ENCODE peak calls at places on chromosomes 3 and 15, in six cellular contexts. One of them, this sample, is unnamed.
A peak's percentile ranks its signal among the peaks of the same experiment; 100 is the strongest.

GRCh38 chr15:82093774-82094211 is 48.0 kb upstream of the MEX3B start:
- DNase-seq in lower lobe of right lung: no peak
- DNase-seq in tibial artery: no peak
- DNase-seq in right lobe of liver: no peak
- DNase-seq in transverse colon: no peak
- DNase-seq in type B pancreatic cell: no peak
- DNase-seq in this sample: no peak

GRCh38 chr15:80242132-80242769 is 9.8 kb downstream of the CTXND1 start:
- DNase-seq in tibial artery: no peak
- DNase-seq in type B pancreatic cell: peak; percentile 55
- DNase-seq in transverse colon: peak; percentile 12
- DNase-seq in lower lobe of right lung: no peak
- DNase-seq in right lobe of liver: no peak
- DNase-seq in this sample: peak; percentile 24

GRCh38 chr15:75817151-75817935 is 25.9 kb upstream of the UBE2Q2 start:
- DNase-seq in tibial artery: no peak
- DNase-seq in right lobe of liver: no peak
- DNase-seq in transverse colon: no peak
- DNase-seq in type B pancreatic cell: no peak
- DNase-seq in lower lobe of right lung: no peak
- DNase-seq in this sample: no peak

GRCh38 chr3:112888388-112889085 is 41.9 kb upstream of the CD200R1L start:
- DNase-seq in type B pancreatic cell: no peak
- DNase-seq in right lobe of liver: no peak
- DNase-seq in transverse colon: no peak
- DNase-seq in tibial artery: no peak
- DNase-seq in lower lobe of right lung: no peak
- DNase-seq in this sample: no peak

GRCh38 chr3:11624161-11624560 is 19.6 kb downstream of the VGLL4 start:
- DNase-seq in type B pancreatic cell: no peak
- DNase-seq in lower lobe of right lung: no peak
- DNase-seq in right lobe of liver: no peak
- DNase-seq in tibial artery: no peak
- DNase-seq in transverse colon: no peak
- DNase-seq in this sample: no peak

GRCh38 chr3:139935866-139936817 is 1.2 kb downstream of the CLSTN2 start:
- DNase-seq in tibial artery: no peak
- DNase-seq in transverse colon: no peak
- DNase-seq in right lobe of liver: peak; percentile 64
- DNase-seq in lower lobe of right lung: peak; percentile 47
- DNase-seq in type B pancreatic cell: no peak
- DNase-seq in this sample: no peak

GRCh38 chr15:60591491-60592385 is 112.8 kb upstream of the ICE2 start:
- DNase-seq in lower lobe of right lung: peak; percentile 69
- DNase-seq in tibial artery: peak; percentile 73
- DNase-seq in right lobe of liver: peak; percentile 71
- DNase-seq in type B pancreatic cell: peak; percentile 73
- DNase-seq in transverse colon: peak; percentile 33
- DNase-seq in this sample: peak; percentile 77

GRCh38 chr15:63473999-63474809 is 30.2 kb upstream of the USP3 start:
- DNase-seq in tibial artery: no peak
- DNase-seq in type B pancreatic cell: no peak
- DNase-seq in lower lobe of right lung: no peak
- DNase-seq in right lobe of liver: peak; percentile 85
- DNase-seq in transverse colon: peak; percentile 74
- DNase-seq in this sample: no peak

GRCh38 chr3:144590854-144591253 is 619.2 kb downstream of the DIPK2A start:
- DNase-seq in transverse colon: no peak
- DNase-seq in tibial artery: no peak
- DNase-seq in lower lobe of right lung: no peak
- DNase-seq in right lobe of liver: no peak
- DNase-seq in type B pancreatic cell: no peak
- DNase-seq in this sample: no peak

GRCh38 chr3:44962606-44963393 is 13.2 kb downstream of the ZDHHC3 start:
- DNase-seq in lower lobe of right lung: no peak
- DNase-seq in tibial artery: no peak
- DNase-seq in right lobe of liver: no peak
- DNase-seq in transverse colon: no peak
- DNase-seq in type B pancreatic cell: no peak
- DNase-seq in this sample: no peak

GRCh38 chr3:75294124-75294523 is 370.0 kb upstream of the FRG2C start:
- DNase-seq in tibial artery: peak; percentile 65
- DNase-seq in transverse colon: peak; percentile 13
- DNase-seq in type B pancreatic cell: no peak
- DNase-seq in lower lobe of right lung: peak; percentile 49
- DNase-seq in right lobe of liver: no peak
- DNase-seq in this sample: no peak

GRCh38 chr3:72345980-72346379 is 502.3 kb downstream of the SHQ1 start:
- DNase-seq in right lobe of liver: no peak
- DNase-seq in type B pancreatic cell: no peak
- DNase-seq in tibial artery: peak; percentile 54
- DNase-seq in transverse colon: no peak
- DNase-seq in lower lobe of right lung: no peak
- DNase-seq in this sample: no peak
- TF ChIP-seq CTCF in right lobe of liver: no peak
- TF ChIP-seq CTCF in type B pancreatic cell: no peak
- TF ChIP-seq CTCF in tibial artery: no peak
- TF ChIP-seq CTCF in transverse colon: no peak
- TF ChIP-seq CTCF in lower lobe of right lung: no peak
- TF ChIP-seq CTCF in this sample: no peak

GRCh38 chr15:65099336-65099735 is 15.7 kb downstream of the UBAP1L start:
- DNase-seq in transverse colon: no peak
- DNase-seq in right lobe of liver: no peak
- DNase-seq in type B pancreatic cell: no peak
- DNase-seq in lower lobe of right lung: no peak
- DNase-seq in tibial artery: peak; percentile 39
- DNase-seq in this sample: no peak

GRCh38 chr15:65102912-65103311 is 12.1 kb downstream of the UBAP1L start:
- DNase-seq in transverse colon: no peak
- DNase-seq in right lobe of liver: no peak
- DNase-seq in lower lobe of right lung: no peak
- DNase-seq in type B pancreatic cell: no peak
- DNase-seq in tibial artery: no peak
- DNase-seq in this sample: no peak

GRCh38 chr15:65101418-65101890 is 13.5 kb downstream of the UBAP1L start:
- DNase-seq in right lobe of liver: no peak
- DNase-seq in lower lobe of right lung: peak; percentile 76
- DNase-seq in transverse colon: peak; percentile 83
- DNase-seq in type B pancreatic cell: no peak
- DNase-seq in tibial artery: peak; percentile 81
- DNase-seq in this sample: no peak

GRCh38 chr15:65100427-65100826 is 14.6 kb downstream of the UBAP1L start:
- DNase-seq in transverse colon: peak; percentile 58
- DNase-seq in lower lobe of right lung: no peak
- DNase-seq in type B pancreatic cell: no peak
- DNase-seq in tibial artery: peak; percentile 65
- DNase-seq in right lobe of liver: no peak
- DNase-seq in this sample: no peak

GRCh38 chr15:65101891-65102708 is 12.9 kb downstream of the UBAP1L start:
- DNase-seq in transverse colon: no peak
- DNase-seq in right lobe of liver: no peak
- DNase-seq in tibial artery: peak; percentile 65
- DNase-seq in type B pancreatic cell: no peak
- DNase-seq in lower lobe of right lung: no peak
- DNase-seq in this sample: no peak
- TF ChIP-seq CTCF in transverse colon: no peak
- TF ChIP-seq CTCF in right lobe of liver: no peak
- TF ChIP-seq CTCF in tibial artery: no peak
- TF ChIP-seq CTCF in type B pancreatic cell: peak; percentile 37
- TF ChIP-seq CTCF in lower lobe of right lung: no peak
- TF ChIP-seq CTCF in this sample: no peak

GRCh38 chr3:65026151-65026550 is 338.4 kb upstream of the ADAMTS9 start:
- DNase-seq in transverse colon: no peak
- DNase-seq in right lobe of liver: no peak
- DNase-seq in tibial artery: no peak
- DNase-seq in type B pancreatic cell: no peak
- DNase-seq in lower lobe of right lung: no peak
- DNase-seq in this sample: no peak
- TF ChIP-seq CTCF in transverse colon: no peak
- TF ChIP-seq CTCF in right lobe of liver: no peak
- TF ChIP-seq CTCF in tibial artery: no peak
- TF ChIP-seq CTCF in type B pancreatic cell: peak; percentile 15
- TF ChIP-seq CTCF in lower lobe of right lung: no peak
- TF ChIP-seq CTCF in this sample: no peak

DNA sequence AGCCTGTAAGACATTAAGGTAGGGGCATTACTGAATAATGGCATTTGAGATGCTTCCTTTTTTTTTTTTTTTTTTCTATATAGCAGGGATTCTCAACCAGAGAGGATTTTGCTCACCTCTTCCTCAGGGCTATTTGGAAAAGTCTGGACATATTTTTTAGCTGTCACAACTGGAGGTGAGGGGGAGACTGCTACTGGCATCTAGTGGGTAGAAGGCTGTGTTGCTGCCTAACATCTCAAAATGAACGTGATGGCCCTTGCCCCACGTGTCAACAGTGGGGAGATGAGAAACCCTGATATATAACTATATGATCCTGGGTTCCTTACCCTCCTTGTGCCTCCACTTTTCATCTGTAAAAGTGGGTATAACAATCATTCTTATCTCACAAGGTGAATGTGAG is 71.9 kb downstream of the CADPS start:
- DNase-seq in tibial artery: no peak
- DNase-seq in type B pancreatic cell: no peak
- DNase-seq in lower lobe of right lung: no peak
- DNase-seq in right lobe of liver: no peak
- DNase-seq in transverse colon: no peak
- DNase-seq in this sample: no peak
- TF ChIP-seq CTCF in tibial artery: no peak
- TF ChIP-seq CTCF in type B pancreatic cell: no peak
- TF ChIP-seq CTCF in lower lobe of right lung: no peak
- TF ChIP-seq CTCF in right lobe of liver: no peak
- TF ChIP-seq CTCF in transverse colon: no peak
- TF ChIP-seq CTCF in this sample: no peak

DNA sequence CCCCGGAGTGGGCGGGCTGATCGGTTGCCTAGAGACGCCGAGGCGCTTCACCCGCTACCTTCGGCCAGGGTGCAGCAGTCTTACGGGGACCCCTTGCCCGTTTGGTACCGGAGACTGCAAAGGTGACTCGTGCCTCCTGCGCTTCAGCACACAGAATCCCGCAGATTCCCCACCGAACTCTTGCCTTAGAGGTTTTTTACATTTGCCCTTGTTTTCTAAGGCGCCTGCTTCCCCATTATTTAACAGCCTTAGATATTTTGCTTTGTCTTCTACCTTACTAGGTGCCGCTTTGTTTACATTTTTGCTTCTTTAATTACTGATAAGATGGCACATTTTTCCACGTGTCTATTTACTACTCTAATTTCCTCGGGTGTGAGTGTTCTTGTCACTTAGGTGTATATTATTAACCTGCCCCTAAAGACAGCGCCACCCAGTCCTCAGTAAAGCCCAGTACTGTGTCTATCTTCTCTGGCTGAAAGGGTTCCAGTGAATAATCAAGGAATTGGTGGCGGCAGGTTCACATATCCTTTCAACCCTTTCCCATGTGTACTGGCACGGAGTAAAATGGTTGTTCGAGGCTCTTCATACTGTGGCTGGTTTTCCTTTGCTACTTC is 563 bp upstream of the CEP152 start:
- DNase-seq in type B pancreatic cell: no peak
- DNase-seq in lower lobe of right lung: no peak
- DNase-seq in tibial artery: no peak
- DNase-seq in transverse colon: no peak
- DNase-seq in right lobe of liver: no peak
- DNase-seq in this sample: no peak
- TF ChIP-seq CTCF in type B pancreatic cell: no peak
- TF ChIP-seq CTCF in lower lobe of right lung: no peak
- TF ChIP-seq CTCF in tibial artery: no peak
- TF ChIP-seq CTCF in transverse colon: no peak
- TF ChIP-seq CTCF in right lobe of liver: no peak
- TF ChIP-seq CTCF in this sample: no peak

GRCh38 chr15:56475351-56475750 is 10.4 kb upstream of the MNS1 start:
- DNase-seq in right lobe of liver: no peak
- DNase-seq in type B pancreatic cell: no peak
- DNase-seq in lower lobe of right lung: no peak
- DNase-seq in transverse colon: no peak
- DNase-seq in tibial artery: no peak
- DNase-seq in this sample: no peak
- TF ChIP-seq CTCF in right lobe of liver: no peak
- TF ChIP-seq CTCF in type B pancreatic cell: no peak
- TF ChIP-seq CTCF in lower lobe of right lung: no peak
- TF ChIP-seq CTCF in transverse colon: no peak
- TF ChIP-seq CTCF in tibial artery: no peak
- TF ChIP-seq CTCF in this sample: no peak

DNA sequence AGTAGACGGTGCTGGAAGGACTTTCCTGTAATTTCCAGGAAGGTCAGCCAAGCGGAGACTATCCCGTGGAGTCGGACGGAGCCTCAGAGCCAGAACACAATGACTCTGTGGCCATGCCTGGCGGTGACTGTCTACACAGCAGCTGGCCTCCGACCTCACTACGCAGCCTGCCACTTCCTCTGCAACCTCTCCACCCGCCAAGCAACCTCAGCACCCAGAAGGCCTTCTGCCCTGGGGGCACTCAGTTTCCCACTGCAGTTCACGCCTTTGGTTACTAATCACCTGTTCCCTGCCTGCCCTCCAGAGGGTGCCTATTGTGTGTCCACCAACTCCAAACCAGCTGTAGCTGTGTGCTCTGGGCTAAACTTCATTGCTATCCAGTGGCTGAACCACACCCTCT is 44.0 kb downstream of the TM2D3 start:
- DNase-seq in transverse colon: no peak
- DNase-seq in type B pancreatic cell: no peak
- DNase-seq in right lobe of liver: no peak
- DNase-seq in lower lobe of right lung: no peak
- DNase-seq in tibial artery: no peak
- DNase-seq in this sample: no peak
- TF ChIP-seq CTCF in transverse colon: no peak
- TF ChIP-seq CTCF in type B pancreatic cell: no peak
- TF ChIP-seq CTCF in right lobe of liver: no peak
- TF ChIP-seq CTCF in lower lobe of right lung: no peak
- TF ChIP-seq CTCF in tibial artery: no peak
- TF ChIP-seq CTCF in this sample: no peak